ENCODE peak calls at places on chromosome 12, in eight cellular contexts. One of them, this sample, is unnamed.

GRCh38 chr12:128682542-128683315 is 141.0 kb downstream of the SLC15A4 start:
- DNase-seq in midbrain: no peak
- DNase-seq in non-pigmented ciliary epithelial cell: no peak
- DNase-seq in stimulated activated CD4-positive, alpha-beta T cell treated with anti-CD3 and anti-CD28 coated beads, Interleukin-15, amount 100 ng/mL, for 1 hour: no peak
- DNase-seq in SHP77 treated with DMSO at 0.1 percent for 48 hours: no peak
- DNase-seq in adipocyte: no peak
- DNase-seq in hypothalamus: no peak
- DNase-seq in lower leg skin: no peak
- DNase-seq in this sample: no peak

GRCh38 chr12:113747048-113747447 is 219.1 kb downstream of the RBM19 start:
- DNase-seq in midbrain: no peak
- DNase-seq in non-pigmented ciliary epithelial cell: no peak
- DNase-seq in stimulated activated CD4-positive, alpha-beta T cell treated with anti-CD3 and anti-CD28 coated beads, Interleukin-15, amount 100 ng/mL, for 1 hour: no peak
- DNase-seq in SHP77 treated with DMSO at 0.1 percent for 48 hours: no peak
- DNase-seq in adipocyte: no peak
- DNase-seq in hypothalamus: no peak
- DNase-seq in lower leg skin: no peak
- DNase-seq in this sample: no peak

GRCh38 chr12:32069071-32069470 is 37.6 kb upstream of the BICD1 start:
- DNase-seq in midbrain: no peak
- DNase-seq in non-pigmented ciliary epithelial cell: no peak
- DNase-seq in stimulated activated CD4-positive, alpha-beta T cell treated with anti-CD3 and anti-CD28 coated beads, Interleukin-15, amount 100 ng/mL, for 1 hour: no peak
- DNase-seq in SHP77 treated with DMSO at 0.1 percent for 48 hours: no peak
- DNase-seq in adipocyte: no peak
- DNase-seq in hypothalamus: no peak
- DNase-seq in lower leg skin: no peak
- DNase-seq in this sample: no peak

GRCh38 chr12:46404733-46405132 is 32.2 kb upstream of the SLC38A2 start:
- DNase-seq in midbrain: no peak
- DNase-seq in non-pigmented ciliary epithelial cell: no peak
- DNase-seq in stimulated activated CD4-positive, alpha-beta T cell treated with anti-CD3 and anti-CD28 coated beads, Interleukin-15, amount 100 ng/mL, for 1 hour: no peak
- DNase-seq in SHP77 treated with DMSO at 0.1 percent for 48 hours: no peak
- DNase-seq in adipocyte: no peak
- DNase-seq in hypothalamus: no peak
- DNase-seq in lower leg skin: no peak
- DNase-seq in this sample: no peak

GRCh38 chr12:15710860-15711510 is 78.2 kb downstream of the EPS8 start:
- DNase-seq in midbrain: no peak
- DNase-seq in non-pigmented ciliary epithelial cell: no peak
- DNase-seq in stimulated activated CD4-positive, alpha-beta T cell treated with anti-CD3 and anti-CD28 coated beads, Interleukin-15, amount 100 ng/mL, for 1 hour: no peak
- DNase-seq in SHP77 treated with DMSO at 0.1 percent for 48 hours: no peak
- DNase-seq in adipocyte: no peak
- DNase-seq in hypothalamus: no peak
- DNase-seq in lower leg skin: no peak
- DNase-seq in this sample: no peak

GRCh38 chr12:88529531-88530488 is 50.5 kb downstream of the KITLG start:
- DNase-seq in midbrain: no peak
- DNase-seq in non-pigmented ciliary epithelial cell: no peak
- DNase-seq in stimulated activated CD4-positive, alpha-beta T cell treated with anti-CD3 and anti-CD28 coated beads, Interleukin-15, amount 100 ng/mL, for 1 hour: no peak
- DNase-seq in SHP77 treated with DMSO at 0.1 percent for 48 hours: no peak
- DNase-seq in adipocyte: no peak
- DNase-seq in hypothalamus: no peak
- DNase-seq in lower leg skin: no peak
- DNase-seq in this sample: no peak

GRCh38 chr12:118982308-118982707 is 967 bp downstream of the SRRM4 start:
- DNase-seq in midbrain: no peak
- DNase-seq in non-pigmented ciliary epithelial cell: no peak
- DNase-seq in stimulated activated CD4-positive, alpha-beta T cell treated with anti-CD3 and anti-CD28 coated beads, Interleukin-15, amount 100 ng/mL, for 1 hour: no peak
- DNase-seq in SHP77 treated with DMSO at 0.1 percent for 48 hours: no peak
- DNase-seq in adipocyte: no peak
- DNase-seq in hypothalamus: no peak
- DNase-seq in lower leg skin: no peak
- DNase-seq in this sample: no peak

GRCh38 chr12:56521590-56522371 is at the start of gene RBMS2:
- DNase-seq in midbrain: peak
- DNase-seq in non-pigmented ciliary epithelial cell: peak
- DNase-seq in stimulated activated CD4-positive, alpha-beta T cell treated with anti-CD3 and anti-CD28 coated beads, Interleukin-15, amount 100 ng/mL, for 1 hour: no peak
- DNase-seq in SHP77 treated with DMSO at 0.1 percent for 48 hours: peak
- DNase-seq in adipocyte: peak
- DNase-seq in hypothalamus: peak
- DNase-seq in lower leg skin: peak
- DNase-seq in this sample: peak

GRCh38 chr12:96094201-96094600 is 58.8 kb upstream of the LTA4H start:
- DNase-seq in midbrain: no peak
- DNase-seq in non-pigmented ciliary epithelial cell: no peak
- DNase-seq in stimulated activated CD4-positive, alpha-beta T cell treated with anti-CD3 and anti-CD28 coated beads, Interleukin-15, amount 100 ng/mL, for 1 hour: no peak
- DNase-seq in SHP77 treated with DMSO at 0.1 percent for 48 hours: no peak
- DNase-seq in adipocyte: no peak
- DNase-seq in hypothalamus: no peak
- DNase-seq in lower leg skin: peak
- DNase-seq in this sample: no peak

GRCh38 chr12:64172143-64172970 is 49.7 kb downstream of the KICS2 start:
- DNase-seq in midbrain: no peak
- DNase-seq in non-pigmented ciliary epithelial cell: no peak
- DNase-seq in stimulated activated CD4-positive, alpha-beta T cell treated with anti-CD3 and anti-CD28 coated beads, Interleukin-15, amount 100 ng/mL, for 1 hour: no peak
- DNase-seq in SHP77 treated with DMSO at 0.1 percent for 48 hours: no peak
- DNase-seq in adipocyte: no peak
- DNase-seq in hypothalamus: no peak
- DNase-seq in lower leg skin: no peak
- DNase-seq in this sample: no peak

GRCh38 chr12:5262885-5263284 is 169.0 kb upstream of the NTF3 start:
- DNase-seq in midbrain: no peak
- DNase-seq in non-pigmented ciliary epithelial cell: no peak
- DNase-seq in stimulated activated CD4-positive, alpha-beta T cell treated with anti-CD3 and anti-CD28 coated beads, Interleukin-15, amount 100 ng/mL, for 1 hour: no peak
- DNase-seq in SHP77 treated with DMSO at 0.1 percent for 48 hours: no peak
- DNase-seq in adipocyte: no peak
- DNase-seq in hypothalamus: no peak
- DNase-seq in lower leg skin: no peak
- DNase-seq in this sample: no peak

GRCh38 chr12:28189774-28190320 is 409 bp upstream of the CCDC91 start:
- DNase-seq in midbrain: no peak
- DNase-seq in non-pigmented ciliary epithelial cell: no peak
- DNase-seq in stimulated activated CD4-positive, alpha-beta T cell treated with anti-CD3 and anti-CD28 coated beads, Interleukin-15, amount 100 ng/mL, for 1 hour: no peak
- DNase-seq in SHP77 treated with DMSO at 0.1 percent for 48 hours: peak
- DNase-seq in adipocyte: no peak
- DNase-seq in hypothalamus: no peak
- DNase-seq in lower leg skin: no peak
- DNase-seq in this sample: no peak

This sample was measured in anterior cingulate cortex.